ENCODE peak calls at places on chromosomes 7 and 10, in eight cellular contexts. H, X, W, F, J, Q, L and I are unnamed samples.

GRCh38 chr7:14717711-14718304 is 184.7 kb downstream of the DGKB start:
- DNase-seq in H (peak; percentile 4), X (no peak), W (no peak), F (no peak), J (peak; percentile 17), Q (peak; percentile 2), L (no peak), I (no peak)

GRCh38 chr7:80677629-80678028 is 39.2 kb downstream of the CD36 start:
- DNase-seq in H (peak; percentile 46), X (no peak), W (no peak), F (no peak), J (no peak), Q (no peak), L (no peak), I (no peak)

GRCh38 chr10:95832216-95833037 is 75.3 kb upstream of the CC2D2B start:
- DNase-seq in H (no peak), X (peak; percentile 69), W (no peak), F (peak; percentile 67), J (no peak), Q (no peak), L (no peak), I (peak; percentile 54)

GRCh38 chr10:50381637-50382036 is 130.3 kb upstream of the ASAH2 start:
- DNase-seq in H (no peak), X (no peak), W (no peak), F (no peak), J (no peak), Q (no peak), L (no peak), I (no peak)

GRCh38 chr7:85529197-85529596 is 342.3 kb upstream of the SEMA3D start:
- DNase-seq in H (no peak), X (no peak), W (no peak), F (no peak), J (peak; percentile 2), Q (no peak), L (no peak), I (no peak)

GRCh38 chr10:11687779-11688447 is 54.3 kb upstream of the ECHDC3 start:
- DNase-seq in H (peak; percentile 56), X (no peak), W (no peak), F (no peak), J (peak; percentile 34), Q (no peak), L (peak; percentile 40), I (no peak)

GRCh38 chr10:88076027-88076880 is 212.8 kb downstream of the PTEN start:
- DNase-seq in H (no peak), X (no peak), W (no peak), F (no peak), J (no peak), Q (no peak), L (no peak), I (no peak)

GRCh38 chr7:146255604-146256003 is 139.0 kb downstream of the CNTNAP2 start:
- DNase-seq in H (no peak), X (no peak), W (no peak), F (no peak), J (no peak), Q (no peak), L (no peak), I (no peak)

GRCh38 chr10:130024779-130025178 is 60.7 kb upstream of the EBF3 start:
- DNase-seq in H (no peak), X (no peak), W (no peak), F (no peak), J (no peak), Q (no peak), L (no peak), I (no peak)

GRCh38 chr10:27207350-27207749 is 33.2 kb downstream of the ACBD5 start:
- DNase-seq in H (no peak), X (no peak), W (no peak), F (no peak), J (no peak), Q (peak; percentile 14), L (no peak), I (no peak)

GRCh38 chr7:51220226-51220625 is 96.4 kb downstream of the COBL start:
- DNase-seq in H (no peak), X (no peak), W (peak; percentile 52), F (no peak), J (no peak), Q (no peak), L (no peak), I (no peak)

GRCh38 chr10:48194830-48195229 is 79.7 kb downstream of the FRMPD2 start:
- DNase-seq in H (no peak), X (no peak), W (no peak), F (no peak), J (no peak), Q (no peak), L (peak; percentile 28), I (no peak)

GRCh38 chr10:64458341-64458740 is 937.1 kb downstream of the REEP3 start:
- DNase-seq in H (no peak), X (no peak), W (no peak), F (no peak), J (peak; percentile 4), Q (no peak), L (no peak), I (no peak)

GRCh38 chr10:110221721-110222261 is 14.4 kb downstream of the MXI1 start:
- DNase-seq in H (peak; percentile 66), X (peak; percentile 89), W (peak; percentile 93), F (peak; percentile 88), J (peak; percentile 90), Q (peak; percentile 85), L (peak; percentile 71), I (peak; percentile 73)

GRCh38 chr10:8344756-8345155 is 290.3 kb downstream of the GATA3 start:
- DNase-seq in H (no peak), X (no peak), W (no peak), F (no peak), J (no peak), Q (no peak), L (no peak), I (no peak)

GRCh38 chr10:24306507-24306875 is 97.6 kb downstream of the KIAA1217 start:
- DNase-seq in H (no peak), X (no peak), W (no peak), F (no peak), J (no peak), Q (no peak), L (no peak), I (no peak)

GRCh38 chr10:107611101-107611500 is 446.6 kb upstream of the SORCS1 start:
- DNase-seq in H (peak; percentile 17), X (no peak), W (no peak), F (no peak), J (peak; percentile 72), Q (no peak), L (no peak), I (no peak)

GRCh38 chr7:104943502-104944343 is 70.3 kb upstream of the KMT2E start:
- DNase-seq in H (no peak), X (peak; percentile 93), W (peak; percentile 87), F (peak; percentile 75), J (peak; percentile 22), Q (no peak), L (peak; percentile 81), I (peak; percentile 56)

GRCh38 chr10:60430017-60430416 is 40.3 kb upstream of the ANK3 start:
- DNase-seq in H (peak; percentile 21), X (no peak), W (no peak), F (no peak), J (peak; percentile 74), Q (peak; percentile 63), L (no peak), I (no peak)

GRCh38 chr10:86333813-86334514 is 32.6 kb downstream of the GRID1 start:
- DNase-seq in H (no peak), X (no peak), W (no peak), F (no peak), J (no peak), Q (no peak), L (no peak), I (no peak)

GRCh38 chr7:143283344-143283743 is 1.4 kb upstream of the TMEM139 start:
- DNase-seq in H (no peak), X (no peak), W (no peak), F (no peak), J (no peak), Q (no peak), L (no peak), I (no peak)

GRCh38 chr10:61662794-61663259 is at the start of gene CABCOCO1:
- DNase-seq in H (peak; percentile 46), X (no peak), W (peak; percentile 87), F (no peak), J (peak; percentile 43), Q (no peak), L (peak; percentile 71), I (no peak)
- TF ChIP-seq CTCF in H (no peak), X (no peak), W (no peak), F (no peak), J (no peak), Q (no peak), L (no peak), I (no peak)

GRCh38 chr7:54785261-54785660 is 26.2 kb upstream of the SEC61G start:
- DNase-seq in H (peak; percentile 77), X (no peak), W (no peak), F (no peak), J (no peak), Q (no peak), L (no peak), I (no peak)
- TF ChIP-seq CTCF in H (no peak), X (no peak), W (no peak), F (no peak), J (no peak), Q (no peak), L (no peak), I (no peak)

GRCh38 chr7:154690411-154690810 is 312.5 kb downstream of the PAXIP1 start:
- DNase-seq in H (no peak), X (no peak), W (no peak), F (no peak), J (no peak), Q (no peak), L (no peak), I (no peak)

GRCh38 chr7:154688952-154689351 is 314.0 kb downstream of the PAXIP1 start:
- DNase-seq in H (no peak), X (no peak), W (no peak), F (no peak), J (no peak), Q (no peak), L (no peak), I (no peak)

GRCh38 chr7:154696556-154696955 is 306.4 kb downstream of the PAXIP1 start:
- DNase-seq in H (no peak), X (no peak), W (no peak), F (no peak), J (no peak), Q (no peak), L (no peak), I (no peak)

GRCh38 chr7:154695836-154696235 is 307.1 kb downstream of the PAXIP1 start:
- DNase-seq in H (no peak), X (no peak), W (no peak), F (no peak), J (no peak), Q (no peak), L (no peak), I (no peak)

DNA sequence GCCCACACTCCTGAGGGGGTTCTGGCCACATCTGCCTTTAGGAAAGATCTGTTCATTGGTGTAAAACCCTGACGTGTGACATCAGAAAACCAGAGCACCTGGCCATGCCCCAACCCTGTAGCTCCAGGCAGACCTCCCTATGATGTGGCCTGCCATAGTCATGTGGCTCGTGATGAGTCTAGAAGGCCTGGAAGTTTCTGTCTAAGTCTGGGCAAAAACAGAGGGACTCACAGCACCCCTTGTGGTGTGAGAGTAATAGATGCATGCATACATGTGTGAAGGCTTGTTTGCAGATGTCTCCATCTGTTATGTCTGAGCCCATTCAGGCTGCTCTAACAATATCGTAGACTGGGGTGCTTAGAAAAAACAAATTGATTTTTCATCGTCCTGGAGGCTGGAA is 309.3 kb downstream of the PAXIP1 start:
- DNase-seq in H (no peak), X (no peak), W (no peak), F (no peak), J (no peak), Q (no peak), L (no peak), I (no peak)
- TF ChIP-seq CTCF in H (no peak), X (no peak), W (no peak), F (no peak), J (no peak), Q (no peak), L (no peak), I (no peak)

GRCh38 chr7:140079121-140079536 is 16.4 kb upstream of the PARP12 start:
- DNase-seq in H (no peak), X (no peak), W (no peak), F (no peak), J (peak; percentile 46), Q (peak; percentile 10), L (no peak), I (no peak)
- TF ChIP-seq CTCF in H (no peak), X (no peak), W (no peak), F (no peak), J (peak; percentile 37), Q (no peak), L (no peak), I (no peak)